ENCODE peak calls at places on chromosomes 13 and 19, in six cellular contexts. One of them, this sample, is unnamed.

GRCh38 chr19:40217027-40217810 is 965 bp downstream of the TTC9B start:
- DNase-seq in left ventricle myocardium superior: no peak
- DNase-seq in ELF-1: peak
- DNase-seq in stimulated activated CD4-positive, alpha-beta T cell treated with anti-CD3 and anti-CD28 coated beads, Interleukin-15, amount 100 ng/mL, for 1 hour: no peak
- DNase-seq in GM04504: no peak
- DNase-seq in choroid plexus epithelial cell: no peak
- DNase-seq in this sample: peak

GRCh38 chr13:25042141-25042540 is 53.8 kb upstream of the PABPC3 start:
- DNase-seq in stimulated activated CD4-positive, alpha-beta T cell treated with anti-CD3 and anti-CD28 coated beads, Interleukin-15, amount 100 ng/mL, for 1 hour: no peak
- DNase-seq in left ventricle myocardium superior: no peak
- DNase-seq in ELF-1: no peak
- DNase-seq in choroid plexus epithelial cell: no peak
- DNase-seq in GM04504: no peak
- DNase-seq in this sample: no peak

GRCh38 chr13:45690636-45691035 is 11.5 kb upstream of the CBY2 start:
- DNase-seq in GM04504: no peak
- DNase-seq in stimulated activated CD4-positive, alpha-beta T cell treated with anti-CD3 and anti-CD28 coated beads, Interleukin-15, amount 100 ng/mL, for 1 hour: no peak
- DNase-seq in left ventricle myocardium superior: no peak
- DNase-seq in choroid plexus epithelial cell: no peak
- DNase-seq in ELF-1: no peak
- DNase-seq in this sample: no peak

GRCh38 chr13:73967397-73968165 is 166.6 kb downstream of the KLF12 start:
- DNase-seq in ELF-1: no peak
- DNase-seq in choroid plexus epithelial cell: peak
- DNase-seq in stimulated activated CD4-positive, alpha-beta T cell treated with anti-CD3 and anti-CD28 coated beads, Interleukin-15, amount 100 ng/mL, for 1 hour: no peak
- DNase-seq in left ventricle myocardium superior: no peak
- DNase-seq in GM04504: no peak
- DNase-seq in this sample: no peak

GRCh38 chr13:87128006-87128405 is 543.2 kb upstream of the SLITRK5 start:
- DNase-seq in choroid plexus epithelial cell: peak
- DNase-seq in ELF-1: peak
- DNase-seq in GM04504: no peak
- DNase-seq in stimulated activated CD4-positive, alpha-beta T cell treated with anti-CD3 and anti-CD28 coated beads, Interleukin-15, amount 100 ng/mL, for 1 hour: no peak
- DNase-seq in left ventricle myocardium superior: no peak
- DNase-seq in this sample: no peak

GRCh38 chr13:40096357-40096911 is 441.0 kb downstream of the COG6 start:
- DNase-seq in choroid plexus epithelial cell: no peak
- DNase-seq in GM04504: no peak
- DNase-seq in ELF-1: no peak
- DNase-seq in left ventricle myocardium superior: no peak
- DNase-seq in stimulated activated CD4-positive, alpha-beta T cell treated with anti-CD3 and anti-CD28 coated beads, Interleukin-15, amount 100 ng/mL, for 1 hour: peak
- DNase-seq in this sample: no peak

GRCh38 chr13:113927661-113928581 is 46.0 kb downstream of the C13orf46 start:
- DNase-seq in left ventricle myocardium superior: peak
- DNase-seq in ELF-1: no peak
- DNase-seq in GM04504: peak
- DNase-seq in stimulated activated CD4-positive, alpha-beta T cell treated with anti-CD3 and anti-CD28 coated beads, Interleukin-15, amount 100 ng/mL, for 1 hour: no peak
- DNase-seq in choroid plexus epithelial cell: peak
- DNase-seq in this sample: peak

GRCh38 chr13:21696865-21697448 is 26.1 kb downstream of the FGF9 start:
- DNase-seq in left ventricle myocardium superior: no peak
- DNase-seq in ELF-1: no peak
- DNase-seq in choroid plexus epithelial cell: no peak
- DNase-seq in stimulated activated CD4-positive, alpha-beta T cell treated with anti-CD3 and anti-CD28 coated beads, Interleukin-15, amount 100 ng/mL, for 1 hour: no peak
- DNase-seq in GM04504: no peak
- DNase-seq in this sample: no peak

GRCh38 chr19:14167013-14167593 is 30.7 kb upstream of the ASF1B start:
- DNase-seq in choroid plexus epithelial cell: no peak
- DNase-seq in ELF-1: no peak
- DNase-seq in GM04504: no peak
- DNase-seq in left ventricle myocardium superior: no peak
- DNase-seq in stimulated activated CD4-positive, alpha-beta T cell treated with anti-CD3 and anti-CD28 coated beads, Interleukin-15, amount 100 ng/mL, for 1 hour: no peak
- DNase-seq in this sample: no peak

GRCh38 chr19:16627194-16627927 is 643 bp downstream of the MED26 start:
- DNase-seq in GM04504: no peak
- DNase-seq in ELF-1: peak
- DNase-seq in stimulated activated CD4-positive, alpha-beta T cell treated with anti-CD3 and anti-CD28 coated beads, Interleukin-15, amount 100 ng/mL, for 1 hour: no peak
- DNase-seq in choroid plexus epithelial cell: peak
- DNase-seq in left ventricle myocardium superior: peak
- DNase-seq in this sample: no peak

GRCh38 chr13:46207828-46208227 is 3.9 kb upstream of the LRRC63 start:
- DNase-seq in left ventricle myocardium superior: no peak
- DNase-seq in GM04504: no peak
- DNase-seq in ELF-1: no peak
- DNase-seq in stimulated activated CD4-positive, alpha-beta T cell treated with anti-CD3 and anti-CD28 coated beads, Interleukin-15, amount 100 ng/mL, for 1 hour: no peak
- DNase-seq in choroid plexus epithelial cell: no peak
- DNase-seq in this sample: no peak

GRCh38 chr13:22940090-22940710 is 240.6 kb upstream of the SGCG start:
- DNase-seq in left ventricle myocardium superior: no peak
- DNase-seq in GM04504: no peak
- DNase-seq in stimulated activated CD4-positive, alpha-beta T cell treated with anti-CD3 and anti-CD28 coated beads, Interleukin-15, amount 100 ng/mL, for 1 hour: no peak
- DNase-seq in choroid plexus epithelial cell: no peak
- DNase-seq in ELF-1: no peak
- DNase-seq in this sample: no peak

GRCh38 chr13:49140910-49141611 is 79.1 kb upstream of the MLNR start:
- DNase-seq in stimulated activated CD4-positive, alpha-beta T cell treated with anti-CD3 and anti-CD28 coated beads, Interleukin-15, amount 100 ng/mL, for 1 hour: no peak
- DNase-seq in left ventricle myocardium superior: no peak
- DNase-seq in ELF-1: no peak
- DNase-seq in GM04504: no peak
- DNase-seq in choroid plexus epithelial cell: no peak
- DNase-seq in this sample: no peak